ENCODE peak calls at places on chromosomes 4 and X, in four cellular contexts. One of them, this sample, is unnamed.

GRCh38 chr4:163665521-163666334 is 171.2 kb downstream of the TMA16 start:
- DNase-seq in C1 segment of cervical spinal cord: no peak
- DNase-seq in cardiac muscle cell: no peak
- DNase-seq in activated naive CD4-positive, alpha-beta T cell treated with Interleukin-2 at 50 U/mL for 16 hours: no peak
- DNase-seq in this sample: peak; percentile 40

GRCh38 chr4:138977525-138977924 is 38.1 kb upstream of the NOCT start:
- DNase-seq in C1 segment of cervical spinal cord: no peak
- DNase-seq in cardiac muscle cell: no peak
- DNase-seq in activated naive CD4-positive, alpha-beta T cell treated with Interleukin-2 at 50 U/mL for 16 hours: no peak
- DNase-seq in this sample: no peak

GRCh38 chrX:47174846-47175587 is 18.6 kb upstream of the UBA1 start:
- DNase-seq in C1 segment of cervical spinal cord: no peak
- DNase-seq in activated naive CD4-positive, alpha-beta T cell treated with Interleukin-2 at 50 U/mL for 16 hours: no peak
- DNase-seq in cardiac muscle cell: no peak
- DNase-seq in this sample: no peak

GRCh38 chr4:150010525-150011126 is 67.6 kb upstream of the DCLK2 start:
- DNase-seq in activated naive CD4-positive, alpha-beta T cell treated with Interleukin-2 at 50 U/mL for 16 hours: no peak
- DNase-seq in C1 segment of cervical spinal cord: no peak
- DNase-seq in cardiac muscle cell: peak; percentile 74
- DNase-seq in this sample: peak; percentile 61

GRCh38 chrX:143298663-143299241 is 218.5 kb downstream of the SPANXN3 start:
- DNase-seq in cardiac muscle cell: no peak
- DNase-seq in activated naive CD4-positive, alpha-beta T cell treated with Interleukin-2 at 50 U/mL for 16 hours: no peak
- DNase-seq in C1 segment of cervical spinal cord: no peak
- DNase-seq in this sample: no peak

GRCh38 chr4:98744372-98745150 is 86.2 kb upstream of the TSPAN5 start:
- DNase-seq in C1 segment of cervical spinal cord: no peak
- DNase-seq in cardiac muscle cell: peak; percentile 5
- DNase-seq in activated naive CD4-positive, alpha-beta T cell treated with Interleukin-2 at 50 U/mL for 16 hours: no peak
- DNase-seq in this sample: no peak

GRCh38 chr4:33078145-33078544 is 2358.0 kb downstream of the PCDH7 start:
- DNase-seq in cardiac muscle cell: no peak
- DNase-seq in C1 segment of cervical spinal cord: no peak
- DNase-seq in activated naive CD4-positive, alpha-beta T cell treated with Interleukin-2 at 50 U/mL for 16 hours: no peak
- DNase-seq in this sample: no peak

GRCh38 chrX:65195621-65196020 is 219.4 kb upstream of the ZC4H2 start:
- DNase-seq in activated naive CD4-positive, alpha-beta T cell treated with Interleukin-2 at 50 U/mL for 16 hours: no peak
- DNase-seq in cardiac muscle cell: no peak
- DNase-seq in C1 segment of cervical spinal cord: no peak
- DNase-seq in this sample: no peak

GRCh38 chr4:71558248-71558647 is 219.4 kb downstream of the SLC4A4 start:
- DNase-seq in C1 segment of cervical spinal cord: no peak
- DNase-seq in cardiac muscle cell: no peak
- DNase-seq in activated naive CD4-positive, alpha-beta T cell treated with Interleukin-2 at 50 U/mL for 16 hours: no peak
- DNase-seq in this sample: no peak

GRCh38 chrX:145484740-145485139 is 237.4 kb downstream of the SPANXN1 start:
- DNase-seq in cardiac muscle cell: no peak
- DNase-seq in C1 segment of cervical spinal cord: no peak
- DNase-seq in activated naive CD4-positive, alpha-beta T cell treated with Interleukin-2 at 50 U/mL for 16 hours: no peak
- DNase-seq in this sample: no peak

GRCh38 chr4:133624744-133625143 is 475.6 kb downstream of the PCDH10 start:
- DNase-seq in cardiac muscle cell: peak; percentile 51
- DNase-seq in C1 segment of cervical spinal cord: no peak
- DNase-seq in activated naive CD4-positive, alpha-beta T cell treated with Interleukin-2 at 50 U/mL for 16 hours: no peak
- DNase-seq in this sample: no peak

GRCh38 chr4:107991945-107992625 is 2.4 kb downstream of the HADH start:
- DNase-seq in cardiac muscle cell: no peak
- DNase-seq in C1 segment of cervical spinal cord: no peak
- DNase-seq in activated naive CD4-positive, alpha-beta T cell treated with Interleukin-2 at 50 U/mL for 16 hours: no peak
- DNase-seq in this sample: no peak

GRCh38 chrX:13293700-13294099 is 26.2 kb downstream of the ATXN3L start:
- DNase-seq in cardiac muscle cell: no peak
- DNase-seq in C1 segment of cervical spinal cord: no peak
- DNase-seq in activated naive CD4-positive, alpha-beta T cell treated with Interleukin-2 at 50 U/mL for 16 hours: no peak
- DNase-seq in this sample: peak; percentile 52

This sample was measured in pons.